ENCODE peak calls at places on chromosomes 1 and 21, in five cellular contexts. P is GM23248, T is renal cortical epithelial cell, Z is left lung, L is right cardiac atrium. E is an unnamed sample.

GRCh38 chr21:28393279-28393678 is 599.4 kb downstream of the LTN1 start:
- DNase-seq in P (no peak), T (peak), Z (no peak), L (no peak), E (peak)

GRCh38 chr1:224509881-224510280 is 75.3 kb upstream of the WDR26 start:
- DNase-seq in L (peak), Z (no peak), T (no peak), P (no peak), E (no peak)

GRCh38 chr1:147509786-147510360 is 31.4 kb upstream of the BCL9 start:
- DNase-seq in T (no peak), P (no peak), Z (no peak), L (peak), E (no peak)

GRCh38 chr1:81071072-81071858 is 729.5 kb upstream of the ADGRL2 start:
- DNase-seq in Z (no peak), T (no peak), P (no peak), L (no peak), E (no peak)

GRCh38 chr1:181592261-181592859 is 109.0 kb downstream of the CACNA1E start:
- DNase-seq in L (no peak), P (no peak), Z (no peak), T (no peak), E (no peak)

GRCh38 chr1:236168716-236169429 is 26.5 kb downstream of the GPR137B start:
- DNase-seq in Z (no peak), P (peak), T (peak), L (peak), E (peak)

GRCh38 chr1:30748699-30749401 is 8.7 kb downstream of the LAPTM5 start:
- DNase-seq in T (peak), Z (no peak), L (peak), P (no peak), E (peak)

GRCh38 chr1:116472431-116472961 is 98.3 kb downstream of the CD58 start:
- DNase-seq in Z (no peak), L (no peak), T (peak), P (no peak), E (no peak)

GRCh38 chr1:67759692-67760029 is 73.6 kb downstream of the GNG12 start:
- DNase-seq in L (no peak), P (peak), T (no peak), Z (no peak), E (no peak)

GRCh38 chr1:32811265-32811664 is 5.9 kb downstream of the YARS1 start:
- DNase-seq in L (no peak), P (no peak), Z (no peak), T (no peak), E (no peak)

GRCh38 chr1:16903054-16903453 is 7.3 kb downstream of the RNU1-2 start:
- DNase-seq in P (peak), Z (no peak), L (no peak), T (peak), E (no peak)

GRCh38 chr1:100528861-100529260 is 9.1 kb upstream of the GPR88 start:
- DNase-seq in Z (no peak), L (no peak), T (no peak), P (peak), E (no peak)

GRCh38 chr1:26121854-26122773 is 10.5 kb downstream of the PDIK1L start:
- DNase-seq in L (no peak), T (no peak), P (no peak), Z (no peak), E (no peak)

GRCh38 chr1:30302808-30303310 is 420.5 kb downstream of the MATN1 start:
- DNase-seq in P (no peak), L (no peak), T (no peak), Z (no peak), E (no peak)

GRCh38 chr1:31574749-31575372 is 1.5 kb upstream of the TINAGL1 start:
- DNase-seq in L (no peak), T (no peak), P (peak), Z (no peak), E (no peak)

GRCh38 chr21:45618287-45618686 is 25.2 kb upstream of the PCBP3 start:
- DNase-seq in Z (peak), L (peak), P (peak), T (no peak), E (no peak)

GRCh38 chr1:100794719-100795645 is 75.4 kb downstream of the VCAM1 start:
- DNase-seq in T (peak), L (no peak), Z (no peak), P (peak), E (no peak)

GRCh38 chr1:150558761-150559626 is 9.8 kb downstream of the ADAMTSL4 start:
- DNase-seq in T (no peak), L (peak), Z (no peak), P (peak), E (peak)

GRCh38 chr1:223140551-223140950 is 2.5 kb downstream of the TLR5 start:
- DNase-seq in P (peak), L (no peak), Z (no peak), T (no peak), E (no peak)

GRCh38 chr1:94475232-94475631 is 57.0 kb downstream of the ABCD3 start:
- DNase-seq in T (no peak), P (no peak), L (no peak), Z (no peak), E (no peak)

GRCh38 chr1:59669752-59670312 is 144.9 kb upstream of the HOOK1 start:
- DNase-seq in P (peak), L (peak), Z (no peak), T (peak), E (no peak)

GRCh38 chr1:48560114-48560513 is 88.1 kb upstream of the SPATA6 start:
- DNase-seq in T (no peak), Z (no peak), P (no peak), L (no peak), E (no peak)

GRCh38 chr1:1925437-1926345 is 6.6 kb upstream of the TMEM52 start:
- DNase-seq in Z (no peak), T (no peak), P (no peak), L (peak), E (no peak)

GRCh38 chr1:206687251-206687914 is 2.7 kb downstream of the MAPKAPK2 start:
- DNase-seq in T (no peak), L (no peak), Z (no peak), P (no peak), E (no peak)

GRCh38 chr1:224563666-224564065 is 52.5 kb upstream of the CNIH3 start:
- DNase-seq in P (no peak), Z (no peak), L (no peak), T (no peak), E (no peak)

GRCh38 chr1:163922743-163923186 is 601.0 kb downstream of the NUF2 start:
- DNase-seq in L (no peak), P (no peak), T (no peak), Z (no peak), E (no peak)

GRCh38 chr21:26572668-26573381 is at the start of gene CYYR1:
- DNase-seq in L (peak), P (peak), T (no peak), Z (peak), E (peak)

GRCh38 chr1:110916669-110917306 is 43.8 kb downstream of the CD53 start:
- DNase-seq in T (peak), L (no peak), Z (no peak), P (peak), E (no peak)

GRCh38 chr1:163068716-163069115 is 445 bp upstream of the RGS4 start:
- DNase-seq in T (no peak), Z (no peak), L (no peak), P (peak), E (no peak)

GRCh38 chr1:223828162-223828848 is 17.4 kb downstream of the TP53BP2 start:
- DNase-seq in Z (no peak), T (no peak), L (no peak), P (no peak), E (no peak)

E was measured in lower lobe of right lung.